ENCODE peak calls at places on chromosomes 6 and 20, in nine cellular contexts. One of them, this sample, is unnamed.

GRCh38 chr6:82385961-82386360 is 22.3 kb downstream of the TPBG start:
- DNase-seq in HCT116: no peak
- DNase-seq in GM23338: no peak
- DNase-seq in hepatocyte: peak; percentile 18
- DNase-seq in MM.1S: no peak
- DNase-seq in PC-3: peak; percentile 79
- DNase-seq in GM23248: no peak
- DNase-seq in SK-N-SH: no peak
- DNase-seq in OCI-LY7: no peak
- DNase-seq in this sample: no peak

GRCh38 chr6:21886601-21887091 is 293.1 kb downstream of the SOX4 start:
- DNase-seq in PC-3: peak; percentile 33
- DNase-seq in MM.1S: no peak
- DNase-seq in hepatocyte: no peak
- DNase-seq in SK-N-SH: no peak
- DNase-seq in GM23338: no peak
- DNase-seq in HCT116: no peak
- DNase-seq in GM23248: peak; percentile 57
- DNase-seq in OCI-LY7: no peak
- DNase-seq in this sample: no peak

GRCh38 chr6:166419268-166419667 is 36.5 kb upstream of the MPC1 start:
- DNase-seq in hepatocyte: no peak
- DNase-seq in PC-3: peak; percentile 36
- DNase-seq in SK-N-SH: no peak
- DNase-seq in OCI-LY7: peak; percentile 47
- DNase-seq in HCT116: no peak
- DNase-seq in GM23338: no peak
- DNase-seq in MM.1S: peak; percentile 91
- DNase-seq in GM23248: no peak
- DNase-seq in this sample: no peak

GRCh38 chr6:65706436-65706835 is 590 bp downstream of the EYS start:
- DNase-seq in HCT116: no peak
- DNase-seq in MM.1S: no peak
- DNase-seq in GM23248: no peak
- DNase-seq in SK-N-SH: no peak
- DNase-seq in PC-3: no peak
- DNase-seq in GM23338: no peak
- DNase-seq in OCI-LY7: no peak
- DNase-seq in hepatocyte: no peak
- DNase-seq in this sample: no peak

GRCh38 chr6:107330190-107330589 is 129.2 kb downstream of the PDSS2 start:
- DNase-seq in HCT116: no peak
- DNase-seq in MM.1S: peak; percentile 91
- DNase-seq in GM23248: no peak
- DNase-seq in hepatocyte: peak; percentile 20
- DNase-seq in GM23338: peak; percentile 39
- DNase-seq in SK-N-SH: no peak
- DNase-seq in OCI-LY7: peak; percentile 87
- DNase-seq in PC-3: no peak
- DNase-seq in this sample: no peak

GRCh38 chr20:53763707-53764415 is 170.2 kb upstream of the ZNF217 start:
- DNase-seq in hepatocyte: peak; percentile 87
- DNase-seq in MM.1S: no peak
- DNase-seq in OCI-LY7: no peak
- DNase-seq in GM23248: peak; percentile 57
- DNase-seq in HCT116: no peak
- DNase-seq in PC-3: peak; percentile 55
- DNase-seq in GM23338: peak; percentile 89
- DNase-seq in SK-N-SH: no peak
- DNase-seq in this sample: peak; percentile 49

GRCh38 chr6:293185-294174 is 1.2 kb downstream of the DUSP22 start:
- DNase-seq in GM23248: peak; percentile 50
- DNase-seq in OCI-LY7: peak; percentile 47
- DNase-seq in HCT116: no peak
- DNase-seq in SK-N-SH: no peak
- DNase-seq in GM23338: peak; percentile 42
- DNase-seq in PC-3: peak; percentile 16
- DNase-seq in hepatocyte: no peak
- DNase-seq in MM.1S: peak; percentile 62
- DNase-seq in this sample: peak; percentile 53

GRCh38 chr6:18359237-18359885 is 27.8 kb upstream of the RNF144B start:
- DNase-seq in MM.1S: peak; percentile 25
- DNase-seq in PC-3: no peak
- DNase-seq in hepatocyte: no peak
- DNase-seq in OCI-LY7: peak; percentile 97
- DNase-seq in HCT116: no peak
- DNase-seq in GM23338: no peak
- DNase-seq in SK-N-SH: no peak
- DNase-seq in GM23248: no peak
- DNase-seq in this sample: no peak

GRCh38 chr20:34604980-34605788 is 46.7 kb downstream of the MAP1LC3A start:
- DNase-seq in GM23338: no peak
- DNase-seq in HCT116: no peak
- DNase-seq in GM23248: peak; percentile 17
- DNase-seq in SK-N-SH: peak; percentile 48
- DNase-seq in OCI-LY7: no peak
- DNase-seq in PC-3: no peak
- DNase-seq in MM.1S: no peak
- DNase-seq in hepatocyte: no peak
- DNase-seq in this sample: no peak

GRCh38 chr20:45629496-45630100 is at the start of gene WFDC10A:
- DNase-seq in GM23338: peak; percentile 90
- DNase-seq in hepatocyte: peak; percentile 72
- DNase-seq in MM.1S: peak; percentile 63
- DNase-seq in SK-N-SH: peak; percentile 41
- DNase-seq in HCT116: peak; percentile 69
- DNase-seq in OCI-LY7: peak; percentile 28
- DNase-seq in PC-3: peak; percentile 79
- DNase-seq in GM23248: peak; percentile 75
- DNase-seq in this sample: peak; percentile 66

GRCh38 chr20:46739441-46740213 is 30.2 kb downstream of the SLC2A10 start:
- DNase-seq in HCT116: peak; percentile 28
- DNase-seq in MM.1S: no peak
- DNase-seq in OCI-LY7: no peak
- DNase-seq in GM23338: no peak
- DNase-seq in hepatocyte: peak; percentile 30
- DNase-seq in GM23248: peak; percentile 18
- DNase-seq in SK-N-SH: no peak
- DNase-seq in PC-3: peak; percentile 89
- DNase-seq in this sample: no peak

GRCh38 chr20:23879328-23879798 is at the start of gene CST5:
- DNase-seq in hepatocyte: no peak
- DNase-seq in GM23248: no peak
- DNase-seq in PC-3: no peak
- DNase-seq in GM23338: no peak
- DNase-seq in MM.1S: no peak
- DNase-seq in SK-N-SH: no peak
- DNase-seq in HCT116: no peak
- DNase-seq in OCI-LY7: no peak
- DNase-seq in this sample: no peak

GRCh38 chr6:52227495-52227894 is 16.8 kb downstream of the IL17F start:
- DNase-seq in HCT116: no peak
- DNase-seq in OCI-LY7: no peak
- DNase-seq in PC-3: no peak
- DNase-seq in GM23248: no peak
- DNase-seq in MM.1S: peak; percentile 86
- DNase-seq in SK-N-SH: no peak
- DNase-seq in hepatocyte: no peak
- DNase-seq in GM23338: no peak
- DNase-seq in this sample: no peak

GRCh38 chr6:26022166-26022510 is 59.5 kb downstream of the TRIM38 start:
- DNase-seq in hepatocyte: peak; percentile 82
- DNase-seq in SK-N-SH: peak; percentile 45
- DNase-seq in HCT116: peak; percentile 71
- DNase-seq in OCI-LY7: peak; percentile 88
- DNase-seq in GM23248: peak; percentile 92
- DNase-seq in GM23338: peak; percentile 67
- DNase-seq in PC-3: peak; percentile 77
- DNase-seq in MM.1S: peak; percentile 55
- DNase-seq in this sample: peak; percentile 60

GRCh38 chr6:11324453-11325023 is 92.1 kb upstream of the NEDD9 start:
- DNase-seq in MM.1S: peak; percentile 7
- DNase-seq in HCT116: no peak
- DNase-seq in SK-N-SH: no peak
- DNase-seq in OCI-LY7: no peak
- DNase-seq in PC-3: no peak
- DNase-seq in GM23338: no peak
- DNase-seq in hepatocyte: no peak
- DNase-seq in GM23248: no peak
- DNase-seq in this sample: no peak

GRCh38 chr6:130593948-130594347 is 228.1 kb downstream of the TMEM200A start:
- DNase-seq in GM23338: no peak
- DNase-seq in MM.1S: no peak
- DNase-seq in HCT116: no peak
- DNase-seq in PC-3: no peak
- DNase-seq in SK-N-SH: no peak
- DNase-seq in GM23248: no peak
- DNase-seq in OCI-LY7: no peak
- DNase-seq in hepatocyte: no peak
- DNase-seq in this sample: no peak

GRCh38 chr20:56871691-56872090 is 242.6 kb downstream of the TFAP2C start:
- DNase-seq in OCI-LY7: no peak
- DNase-seq in HCT116: no peak
- DNase-seq in PC-3: no peak
- DNase-seq in SK-N-SH: no peak
- DNase-seq in MM.1S: no peak
- DNase-seq in hepatocyte: no peak
- DNase-seq in GM23338: no peak
- DNase-seq in GM23248: no peak
- DNase-seq in this sample: no peak

GRCh38 chr6:20362623-20363022 is 39.1 kb upstream of the E2F3 start:
- DNase-seq in SK-N-SH: no peak
- DNase-seq in hepatocyte: no peak
- DNase-seq in HCT116: no peak
- DNase-seq in PC-3: no peak
- DNase-seq in OCI-LY7: no peak
- DNase-seq in MM.1S: no peak
- DNase-seq in GM23338: no peak
- DNase-seq in GM23248: no peak
- DNase-seq in this sample: no peak

GRCh38 chr6:167235005-167235404 is 56.1 kb upstream of the UNC93A start:
- DNase-seq in OCI-LY7: no peak
- DNase-seq in GM23338: no peak
- DNase-seq in MM.1S: no peak
- DNase-seq in PC-3: no peak
- DNase-seq in GM23248: no peak
- DNase-seq in HCT116: no peak
- DNase-seq in SK-N-SH: peak; percentile 46
- DNase-seq in hepatocyte: no peak
- DNase-seq in this sample: no peak

GRCh38 chr20:8951136-8951535 is 117.8 kb upstream of the PLCB4 start:
- DNase-seq in HCT116: no peak
- DNase-seq in SK-N-SH: no peak
- DNase-seq in GM23338: no peak
- DNase-seq in PC-3: no peak
- DNase-seq in hepatocyte: no peak
- DNase-seq in MM.1S: no peak
- DNase-seq in OCI-LY7: no peak
- DNase-seq in GM23248: no peak
- DNase-seq in this sample: no peak
- TF ChIP-seq EZH2phosphoT487 in HCT116: no peak
- TF ChIP-seq EZH2phosphoT487 in SK-N-SH: no peak
- TF ChIP-seq EZH2phosphoT487 in GM23338: no peak
- TF ChIP-seq EZH2phosphoT487 in PC-3: no peak
- TF ChIP-seq EZH2phosphoT487 in hepatocyte: no peak
- TF ChIP-seq EZH2phosphoT487 in MM.1S: no peak
- TF ChIP-seq EZH2phosphoT487 in OCI-LY7: no peak
- TF ChIP-seq EZH2phosphoT487 in GM23248: no peak
- TF ChIP-seq EZH2phosphoT487 in this sample: no peak

GRCh38 chr6:132666118-132666517 is 7.1 kb upstream of the TAAR1 start:
- DNase-seq in SK-N-SH: no peak
- DNase-seq in MM.1S: no peak
- DNase-seq in GM23338: peak; percentile 64
- DNase-seq in hepatocyte: no peak
- DNase-seq in HCT116: no peak
- DNase-seq in GM23248: no peak
- DNase-seq in PC-3: no peak
- DNase-seq in OCI-LY7: no peak
- DNase-seq in this sample: no peak

GRCh38 chr6:132659082-132659481 is at the start of gene TAAR1:
- DNase-seq in GM23248: no peak
- DNase-seq in PC-3: no peak
- DNase-seq in SK-N-SH: no peak
- DNase-seq in MM.1S: no peak
- DNase-seq in OCI-LY7: no peak
- DNase-seq in HCT116: no peak
- DNase-seq in hepatocyte: no peak
- DNase-seq in GM23338: no peak
- DNase-seq in this sample: no peak

GRCh38 chr6:132663661-132664060 is 4.7 kb upstream of the TAAR1 start:
- DNase-seq in GM23248: peak; percentile 10
- DNase-seq in MM.1S: no peak
- DNase-seq in GM23338: no peak
- DNase-seq in HCT116: no peak
- DNase-seq in hepatocyte: no peak
- DNase-seq in OCI-LY7: no peak
- DNase-seq in PC-3: no peak
- DNase-seq in SK-N-SH: no peak
- DNase-seq in this sample: no peak

GRCh38 chr6:132664309-132665034 is 5.5 kb upstream of the TAAR1 start:
- DNase-seq in MM.1S: no peak
- DNase-seq in hepatocyte: no peak
- DNase-seq in PC-3: no peak
- DNase-seq in HCT116: no peak
- DNase-seq in GM23248: no peak
- DNase-seq in GM23338: no peak
- DNase-seq in OCI-LY7: no peak
- DNase-seq in SK-N-SH: no peak
- DNase-seq in this sample: no peak

GRCh38 chr6:132661906-132662305 is 2.9 kb upstream of the TAAR1 start:
- DNase-seq in HCT116: no peak
- DNase-seq in PC-3: no peak
- DNase-seq in OCI-LY7: no peak
- DNase-seq in MM.1S: no peak
- DNase-seq in GM23338: no peak
- DNase-seq in SK-N-SH: no peak
- DNase-seq in hepatocyte: no peak
- DNase-seq in GM23248: no peak
- DNase-seq in this sample: no peak
- TF ChIP-seq EZH2phosphoT487 in HCT116: no peak
- TF ChIP-seq EZH2phosphoT487 in PC-3: no peak
- TF ChIP-seq EZH2phosphoT487 in OCI-LY7: no peak
- TF ChIP-seq EZH2phosphoT487 in MM.1S: no peak
- TF ChIP-seq EZH2phosphoT487 in GM23338: no peak
- TF ChIP-seq EZH2phosphoT487 in SK-N-SH: no peak
- TF ChIP-seq EZH2phosphoT487 in hepatocyte: no peak
- TF ChIP-seq EZH2phosphoT487 in GM23248: no peak
- TF ChIP-seq EZH2phosphoT487 in this sample: no peak

GRCh38 chr6:97885230-97885772 is 602.3 kb upstream of the MMS22L start:
- DNase-seq in OCI-LY7: no peak
- DNase-seq in MM.1S: no peak
- DNase-seq in GM23248: no peak
- DNase-seq in SK-N-SH: no peak
- DNase-seq in hepatocyte: no peak
- DNase-seq in HCT116: no peak
- DNase-seq in GM23338: no peak
- DNase-seq in PC-3: no peak
- DNase-seq in this sample: no peak
- TF ChIP-seq EZH2phosphoT487 in OCI-LY7: no peak
- TF ChIP-seq EZH2phosphoT487 in MM.1S: no peak
- TF ChIP-seq EZH2phosphoT487 in GM23248: no peak
- TF ChIP-seq EZH2phosphoT487 in SK-N-SH: no peak
- TF ChIP-seq EZH2phosphoT487 in hepatocyte: no peak
- TF ChIP-seq EZH2phosphoT487 in HCT116: no peak
- TF ChIP-seq EZH2phosphoT487 in GM23338: no peak
- TF ChIP-seq EZH2phosphoT487 in PC-3: no peak
- TF ChIP-seq EZH2phosphoT487 in this sample: no peak

GRCh38 chr6:37926661-37927060 is 107.1 kb downstream of the ZFAND3 start:
- DNase-seq in PC-3: no peak
- DNase-seq in MM.1S: no peak
- DNase-seq in GM23248: no peak
- DNase-seq in OCI-LY7: no peak
- DNase-seq in hepatocyte: no peak
- DNase-seq in HCT116: no peak
- DNase-seq in GM23338: peak; percentile 46
- DNase-seq in SK-N-SH: no peak
- DNase-seq in this sample: no peak
- TF ChIP-seq EZH2phosphoT487 in PC-3: no peak
- TF ChIP-seq EZH2phosphoT487 in MM.1S: no peak
- TF ChIP-seq EZH2phosphoT487 in GM23248: no peak
- TF ChIP-seq EZH2phosphoT487 in OCI-LY7: no peak
- TF ChIP-seq EZH2phosphoT487 in hepatocyte: no peak
- TF ChIP-seq EZH2phosphoT487 in HCT116: no peak
- TF ChIP-seq EZH2phosphoT487 in GM23338: no peak
- TF ChIP-seq EZH2phosphoT487 in SK-N-SH: no peak
- TF ChIP-seq EZH2phosphoT487 in this sample: no peak

This sample was measured in neural progenitor cell.